ENCODE peak calls at places on chromosomes 1 and 21, in nine cellular contexts. M is astrocyte of the spinal cord, P is foreskin keratinocyte, I is left ventricle myocardium inferior, K is choroid plexus epithelial cell, T is GM12891, U is NCI-H748 treated with DMSO at 0.1 percent for 48 hours, E is nephron progenitor cell, Q is glomerular endothelial cell. W is an unnamed sample.

GRCh38 chr1:16186655-16187235 is 25.7 kb downstream of the ARHGEF19 start:
- DNase-seq in T (no peak), E (no peak), K (no peak), P (no peak), I (no peak), U (no peak), Q (no peak), M (no peak), W (no peak)

GRCh38 chr1:246932366-246932700 is 585 bp upstream of the AHCTF1 start:
- DNase-seq in P (no peak), K (no peak), U (no peak), Q (no peak), E (peak; percentile 4), T (no peak), I (no peak), M (no peak), W (no peak)

GRCh38 chr1:171280596-171280995 is 32.3 kb downstream of the FMO1 start:
- DNase-seq in E (no peak), T (no peak), I (no peak), U (no peak), P (no peak), K (no peak), Q (no peak), M (no peak), W (no peak)

GRCh38 chr1:75492011-75492410 is 118.9 kb downstream of the SLC44A5 start:
- DNase-seq in T (no peak), I (no peak), P (no peak), Q (no peak), M (no peak), U (no peak), E (no peak), K (no peak), W (no peak)

GRCh38 chr1:156998840-156999239 is 46.7 kb downstream of the ARHGEF11 start:
- DNase-seq in I (no peak), E (no peak), M (no peak), U (no peak), P (no peak), K (no peak), T (no peak), Q (no peak), W (no peak)

GRCh38 chr1:62433861-62434611 is 2.8 kb upstream of the USP1 start:
- DNase-seq in U (no peak), T (no peak), Q (no peak), K (peak; percentile 22), P (no peak), M (no peak), I (no peak), E (no peak), W (no peak)

GRCh38 chr21:26554365-26554764 is 18.7 kb downstream of the CYYR1 start:
- DNase-seq in P (no peak), M (no peak), K (no peak), U (peak; percentile 56), E (no peak), T (no peak), Q (no peak), I (no peak), W (no peak)

GRCh38 chr1:15110867-15111230 is 42.7 kb upstream of the TMEM51 start:
- DNase-seq in K (no peak), M (no peak), I (no peak), E (no peak), T (no peak), P (no peak), U (no peak), Q (no peak), W (no peak)

GRCh38 chr1:153626929-153627796 is at the start of gene S100A13:
- DNase-seq in E (peak; percentile 89), P (peak; percentile 91), K (peak; percentile 98), M (peak; percentile 96), T (peak; percentile 69), I (peak; percentile 72), U (peak; percentile 78), Q (peak; percentile 67), W (peak; percentile 92)

GRCh38 chr1:201828451-201828819 is 522 bp upstream of the IPO9 start:
- DNase-seq in P (no peak), M (no peak), Q (no peak), I (no peak), E (no peak), U (no peak), T (no peak), K (no peak), W (no peak)

GRCh38 chr1:31745071-31745897 is 18.9 kb downstream of the ADGRB2 start:
- DNase-seq in I (peak; percentile 67), Q (no peak), M (peak; percentile 65), T (peak; percentile 81), K (peak; percentile 78), U (peak; percentile 2), P (peak; percentile 42), E (peak; percentile 79), W (peak; percentile 81)

GRCh38 chr1:8789314-8790214 is 27.9 kb downstream of the RERE start:
- DNase-seq in M (no peak), E (no peak), U (no peak), P (peak; percentile 80), T (no peak), I (no peak), Q (no peak), K (no peak), W (peak; percentile 35)

GRCh38 chr1:115310821-115311220 is 27.2 kb downstream of the NGF start:
- DNase-seq in T (no peak), I (no peak), Q (no peak), P (no peak), K (no peak), E (no peak), U (no peak), M (no peak), W (no peak)

GRCh38 chr1:28921286-28921869 is 7.0 kb downstream of the EPB41 start:
- DNase-seq in Q (no peak), T (no peak), K (peak; percentile 2), M (no peak), P (peak; percentile 33), U (no peak), E (no peak), I (no peak), W (no peak)

GRCh38 chr1:112388436-112388835 is 7.6 kb upstream of the CTTNBP2NL start:
- DNase-seq in M (peak; percentile 87), P (no peak), Q (no peak), U (no peak), T (no peak), I (no peak), E (no peak), K (peak; percentile 36), W (no peak)

GRCh38 chr1:187568067-187568466 is 739.3 kb downstream of the PLA2G4A start:
- DNase-seq in E (no peak), K (no peak), M (no peak), I (no peak), U (no peak), Q (no peak), T (no peak), P (no peak), W (no peak)

GRCh38 chr21:39715804-39716397 is 29.1 kb upstream of the IGSF5 start:
- DNase-seq in K (peak; percentile 64), U (peak; percentile 37), T (no peak), E (peak; percentile 72), Q (peak; percentile 12), I (peak; percentile 31), P (peak; percentile 12), M (peak; percentile 46), W (peak; percentile 68)

GRCh38 chr1:168762473-168762872 is 33.5 kb upstream of the DPT start:
- DNase-seq in P (no peak), U (no peak), M (no peak), K (no peak), T (no peak), Q (no peak), E (no peak), I (no peak), W (no peak)

GRCh38 chr1:207811319-207811718 is 59.5 kb downstream of the CD46 start:
- DNase-seq in I (no peak), E (no peak), M (no peak), U (no peak), Q (no peak), T (no peak), K (no peak), P (no peak), W (no peak)

GRCh38 chr1:4461726-4462290 is 192.6 kb upstream of the AJAP1 start:
- DNase-seq in M (no peak), E (no peak), Q (no peak), K (no peak), P (no peak), T (no peak), U (no peak), I (no peak), W (no peak)

GRCh38 chr1:80639777-80640533 is 1160.8 kb upstream of the ADGRL2 start:
- DNase-seq in E (no peak), K (no peak), P (no peak), U (no peak), Q (no peak), I (no peak), T (no peak), M (no peak), W (no peak)

GRCh38 chr1:54716299-54717047 is 812 bp downstream of the TTC4 start:
- DNase-seq in P (peak; percentile 85), Q (peak; percentile 10), I (no peak), U (no peak), T (no peak), E (no peak), M (peak; percentile 69), K (peak; percentile 53), W (no peak)

GRCh38 chr1:191588905-191589304 is 569.4 kb upstream of the RGS18 start:
- DNase-seq in Q (no peak), K (no peak), M (no peak), E (no peak), I (no peak), U (no peak), P (no peak), T (no peak), W (no peak)

GRCh38 chr1:3320246-3321152 is 134.0 kb upstream of the ARHGEF16 start:
- DNase-seq in P (no peak), U (no peak), T (no peak), I (no peak), K (no peak), E (no peak), Q (no peak), M (peak; percentile 48), W (no peak)

GRCh38 chr1:211559222-211560010 is 19.5 kb downstream of the SLC30A1 start:
- DNase-seq in I (no peak), Q (no peak), T (no peak), P (no peak), E (no peak), K (no peak), M (no peak), U (no peak), W (no peak)

GRCh38 chr1:230012742-230013141 is 54.3 kb upstream of the GALNT2 start:
- DNase-seq in U (no peak), E (no peak), I (no peak), T (no peak), K (no peak), Q (no peak), M (no peak), P (no peak), W (no peak)

GRCh38 chr1:224182057-224182865 is 779 bp upstream of the DEGS1 start:
- DNase-seq in K (no peak), E (no peak), Q (no peak), I (no peak), P (peak; percentile 69), M (no peak), U (peak; percentile 8), T (peak; percentile 48), W (no peak)

GRCh38 chr1:84407524-84408318 is 9.4 kb downstream of the DNASE2B start:
- DNase-seq in E (no peak), M (no peak), Q (no peak), I (no peak), P (no peak), T (no peak), K (no peak), U (no peak), W (no peak)

GRCh38 chr1:3518256-3518655 is 63.8 kb downstream of the ARHGEF16 start:
- DNase-seq in Q (no peak), M (no peak), P (no peak), I (no peak), E (no peak), T (no peak), U (no peak), K (no peak), W (no peak)